ENCODE peak calls at places on chromosomes 2 and 18, in seven cellular contexts. O is activated effector memory CD4-positive, alpha-beta T cell treated with anti-CD3 and anti-CD28 coated beads, Interleukin-2, amount 50 U/mL, for 16 hours; A is activated CD4-positive, alpha-beta T cell treated with anti-CD3 and anti-CD28 coated beads, Interleukin-2, amount 50 U/mL, for 1 hour; F is activated gamma-delta T cell; Q is NCI-H69; U is HEK293T; B is activated CD4-positive, CD25-positive, alpha-beta regulatory T cell. S is an unnamed sample.
A peak's percentile ranks its signal among the peaks of the same experiment; 100 is the strongest.

GRCh38 chr18:12946549-12947354 is 1.1 kb upstream of the SEH1L start:
- DNase-seq in U (no peak), F (no peak), O (no peak), Q (peak; percentile 82), A (no peak), B (no peak), S (peak; percentile 48)

GRCh38 chr2:65031341-65032015 is 24.7 kb upstream of the CEP68 start:
- DNase-seq in B (no peak), Q (peak; percentile 53), U (no peak), A (no peak), O (peak; percentile 64), F (no peak), S (no peak)

GRCh38 chr18:74951165-74951760 is 257.7 kb downstream of the PTGR3 start:
- DNase-seq in B (no peak), Q (peak; percentile 72), A (peak; percentile 11), U (no peak), F (no peak), O (no peak), S (no peak)

GRCh38 chr2:235588750-235589149 is 94.9 kb downstream of the AGAP1 start:
- DNase-seq in B (no peak), Q (no peak), O (no peak), F (no peak), U (no peak), A (no peak), S (no peak)

GRCh38 chr18:34695300-34695699 is 14.8 kb upstream of the DTNA start:
- DNase-seq in A (no peak), O (no peak), Q (peak; percentile 97), B (no peak), F (no peak), U (peak; percentile 52), S (no peak)

GRCh38 chr18:47944972-47945843 is 14.7 kb upstream of the SMAD2 start:
- DNase-seq in B (no peak), O (no peak), U (no peak), Q (peak; percentile 48), A (no peak), F (no peak), S (no peak)

GRCh38 chr18:8507881-8508280 is 101.4 kb upstream of the RAB12 start:
- DNase-seq in O (no peak), B (no peak), Q (no peak), F (no peak), U (no peak), A (no peak), S (no peak)

GRCh38 chr2:134122610-134123009 is 131.3 kb upstream of the MGAT5 start:
- DNase-seq in O (no peak), F (no peak), Q (peak; percentile 38), B (no peak), A (peak; percentile 21), U (no peak), S (no peak)

GRCh38 chr2:197052371-197052770 is 125.9 kb upstream of the PGAP1 start:
- DNase-seq in F (no peak), U (no peak), Q (peak; percentile 91), B (no peak), A (no peak), O (no peak), S (no peak)

GRCh38 chr2:38713311-38713710 is 37.9 kb downstream of the SRSF7 start:
- DNase-seq in O (peak; percentile 47), Q (no peak), A (no peak), F (no peak), B (no peak), U (no peak), S (no peak)

GRCh38 chr2:71611781-71612545 is 158.6 kb downstream of the DYSF start:
- DNase-seq in U (no peak), F (no peak), O (peak; percentile 33), B (no peak), Q (no peak), A (no peak), S (no peak)

GRCh38 chr2:110639972-110640371 is 37.9 kb downstream of the BUB1 start:
- DNase-seq in O (no peak), F (no peak), A (no peak), Q (no peak), U (no peak), B (no peak), S (no peak)

GRCh38 chr2:187936228-187936627 is 355.4 kb upstream of the GULP1 start:
- DNase-seq in B (no peak), A (no peak), F (no peak), O (no peak), Q (no peak), U (no peak), S (no peak)

GRCh38 chr2:13227543-13227942 is 510.8 kb downstream of the TRIB2 start:
- DNase-seq in Q (peak; percentile 69), F (no peak), U (no peak), O (no peak), B (no peak), A (no peak), S (peak; percentile 47)

GRCh38 chr2:12728221-12728777 is 11.6 kb downstream of the TRIB2 start:
- DNase-seq in U (no peak), O (peak; percentile 81), B (no peak), Q (no peak), A (peak; percentile 37), F (no peak), S (no peak)

GRCh38 chr18:6994719-6995430 is 122.7 kb downstream of the LAMA1 start:
- DNase-seq in B (no peak), Q (peak; percentile 41), F (no peak), U (no peak), O (no peak), A (no peak), S (no peak)

GRCh38 chr2:100895402-100895801 is 75.5 kb downstream of the NPAS2 start:
- DNase-seq in F (no peak), U (no peak), B (no peak), O (no peak), A (no peak), Q (peak; percentile 65), S (no peak)

GRCh38 chr2:230890696-230891095 is 26.0 kb downstream of the ITM2C start:
- DNase-seq in O (no peak), B (no peak), Q (no peak), A (no peak), F (no peak), U (no peak), S (no peak)

S was measured in glutamatergic neuron.